ENCODE peak calls at places on chromosome 4, in four cellular contexts. I, X, F and Y are unnamed samples.

GRCh38 chr4:24978291-24979072 is 52.3 kb downstream of the LGI2 start:
- DNase-seq in I (no peak), X (no peak), F (no peak), Y (no peak)

GRCh38 chr4:118036336-118036735 is 2.0 kb downstream of the NDST3 start:
- DNase-seq in I (no peak), X (no peak), F (no peak), Y (no peak)

GRCh38 chr4:40843696-40844095 is 93.9 kb downstream of the NSUN7 start:
- DNase-seq in I (no peak), X (no peak), F (no peak), Y (no peak)

GRCh38 chr4:140102406-140102805 is 51.6 kb downstream of the MAML3 start:
- DNase-seq in I (no peak), X (no peak), F (no peak), Y (no peak)

GRCh38 chr4:4217123-4217522 is 9.6 kb downstream of the OTOP1 start:
- DNase-seq in I (no peak), X (no peak), F (no peak), Y (no peak)

GRCh38 chr4:37795796-37796195 is 30.7 kb upstream of the PGM2 start:
- DNase-seq in I (no peak), X (no peak), F (no peak), Y (no peak)

GRCh38 chr4:165440415-165440882 is 61.6 kb downstream of the CPE start:
- DNase-seq in I (no peak), X (no peak), F (no peak), Y (no peak)

GRCh38 chr4:16083217-16084191 is at the start of gene PROM1:
- DNase-seq in I (peak), X (no peak), F (peak), Y (no peak)

GRCh38 chr4:110170861-110171260 is 27.6 kb downstream of the ELOVL6 start:
- DNase-seq in I (no peak), X (no peak), F (no peak), Y (no peak)

GRCh38 chr4:148273501-148273986 is 168.7 kb downstream of the NR3C2 start:
- DNase-seq in I (peak), X (no peak), F (no peak), Y (no peak)

GRCh38 chr4:7297881-7298280 is 105.5 kb downstream of the SORCS2 start:
- DNase-seq in I (no peak), X (no peak), F (no peak), Y (no peak)

GRCh38 chr4:76997454-76997853 is 47.9 kb downstream of the SEPTIN11 start:
- DNase-seq in I (no peak), X (no peak), F (no peak), Y (no peak)

GRCh38 chr4:184424993-184425758 is 49.2 kb downstream of the IRF2 start:
- DNase-seq in I (no peak), X (no peak), F (no peak), Y (no peak)

GRCh38 chr4:30789219-30789671 is 69.1 kb downstream of the PCDH7 start:
- DNase-seq in I (no peak), X (no peak), F (no peak), Y (no peak)

GRCh38 chr4:103136671-103137445 is 37.2 kb upstream of the BDH2 start:
- DNase-seq in I (no peak), X (no peak), F (no peak), Y (no peak)

GRCh38 chr4:83054928-83055327 is 19.9 kb downstream of the COPS4 start:
- DNase-seq in I (no peak), X (no peak), F (no peak), Y (no peak)

GRCh38 chr4:59024257-59024656 is 1914.1 kb upstream of the IGFBP7 start:
- DNase-seq in I (no peak), X (no peak), F (no peak), Y (no peak)

GRCh38 chr4:145545538-145546224 is 64.0 kb downstream of the SMAD1 start:
- DNase-seq in I (peak), X (peak), F (no peak), Y (no peak)

GRCh38 chr4:181030961-181031360 is 1212.2 kb upstream of the TENM3 start:
- DNase-seq in I (no peak), X (peak), F (no peak), Y (no peak)

GRCh38 chr4:166042510-166043055 is 169.5 kb downstream of the TLL1 start:
- DNase-seq in I (no peak), X (no peak), F (no peak), Y (no peak)

GRCh38 chr4:25440478-25441030 is 63.5 kb downstream of the ANAPC4 start:
- DNase-seq in I (peak), X (no peak), F (no peak), Y (no peak)

GRCh38 chr4:148986951-148987350 is 544.7 kb upstream of the NR3C2 start:
- DNase-seq in I (no peak), X (no peak), F (no peak), Y (no peak)

GRCh38 chr4:71186257-71186565 is 152.6 kb upstream of the SLC4A4 start:
- DNase-seq in I (no peak), X (no peak), F (no peak), Y (no peak)

GRCh38 chr4:11669156-11669555 is 240.5 kb upstream of the HS3ST1 start:
- DNase-seq in I (no peak), X (no peak), F (no peak), Y (no peak)

GRCh38 chr4:29983890-29984289 is 736.3 kb upstream of the PCDH7 start:
- DNase-seq in I (no peak), X (no peak), F (no peak), Y (no peak)

GRCh38 chr4:114562176-114562904 is 36.3 kb upstream of the UGT8 start:
- DNase-seq in I (no peak), X (no peak), F (no peak), Y (no peak)

GRCh38 chr4:11805837-11806236 is 377.1 kb upstream of the HS3ST1 start:
- DNase-seq in I (no peak), X (no peak), F (no peak), Y (no peak)

GRCh38 chr4:17962171-17962570 is 59.4 kb downstream of the LCORL start:
- DNase-seq in I (no peak), X (no peak), F (no peak), Y (no peak)

GRCh38 chr4:63717384-63717783 is 691.9 kb downstream of the TECRL start:
- DNase-seq in I (no peak), X (no peak), F (no peak), Y (no peak)

GRCh38 chr4:5371415-5372190 is 320.3 kb downstream of the STK32B start:
- DNase-seq in I (no peak), X (peak), F (no peak), Y (no peak)

GRCh38 chr4:3176625-3177229 is 72.2 kb upstream of the MSANTD1 start:
- DNase-seq in I (no peak), X (no peak), F (no peak), Y (no peak)

GRCh38 chr4:7828926-7829325 is 110.7 kb downstream of the AFAP1 start:
- DNase-seq in I (no peak), X (no peak), F (no peak), Y (no peak)

GRCh38 chr4:112282860-112283667 is 2.6 kb downstream of the TIFA start:
- DNase-seq in I (no peak), X (no peak), F (no peak), Y (no peak)

GRCh38 chr4:171876636-171877035 is 63.4 kb downstream of the GALNTL6 start:
- DNase-seq in I (no peak), X (no peak), F (no peak), Y (no peak)

GRCh38 chr4:179595671-179596410 is 2153.6 kb upstream of the AGA start:
- DNase-seq in I (no peak), X (no peak), F (no peak), Y (no peak)

GRCh38 chr4:159191989-159192388 is 89.1 kb downstream of the RAPGEF2 start:
- DNase-seq in I (no peak), X (no peak), F (no peak), Y (no peak)

GRCh38 chr4:1727117-1728031 is 6.1 kb downstream of the TACC3 start:
- DNase-seq in I (peak), X (no peak), F (peak), Y (peak)

DNA sequence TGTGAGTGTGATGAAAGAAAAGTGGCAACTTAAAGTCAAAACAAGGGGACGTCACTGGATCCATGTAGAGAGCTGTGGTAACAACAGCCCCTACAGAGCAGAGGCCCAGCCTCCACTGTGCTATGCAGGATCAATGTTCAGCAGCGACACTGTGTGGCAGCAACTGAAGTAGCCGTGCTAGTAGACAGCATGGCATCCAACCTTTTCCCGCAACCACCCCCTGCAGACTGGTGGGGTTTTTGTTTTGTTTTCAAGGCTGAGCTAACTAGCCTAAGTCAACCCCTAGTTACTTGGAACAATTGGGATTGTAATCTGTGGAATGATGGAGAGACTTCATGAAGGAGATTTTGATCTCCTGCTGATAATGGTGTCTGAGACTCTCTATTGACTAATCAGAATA is 44.4 kb upstream of the PPARGC1A start:
- DNase-seq in I (no peak), X (no peak), F (no peak), Y (no peak)
- TF ChIP-seq CTCF in I (no peak), X (no peak), F (no peak), Y (no peak)

DNA sequence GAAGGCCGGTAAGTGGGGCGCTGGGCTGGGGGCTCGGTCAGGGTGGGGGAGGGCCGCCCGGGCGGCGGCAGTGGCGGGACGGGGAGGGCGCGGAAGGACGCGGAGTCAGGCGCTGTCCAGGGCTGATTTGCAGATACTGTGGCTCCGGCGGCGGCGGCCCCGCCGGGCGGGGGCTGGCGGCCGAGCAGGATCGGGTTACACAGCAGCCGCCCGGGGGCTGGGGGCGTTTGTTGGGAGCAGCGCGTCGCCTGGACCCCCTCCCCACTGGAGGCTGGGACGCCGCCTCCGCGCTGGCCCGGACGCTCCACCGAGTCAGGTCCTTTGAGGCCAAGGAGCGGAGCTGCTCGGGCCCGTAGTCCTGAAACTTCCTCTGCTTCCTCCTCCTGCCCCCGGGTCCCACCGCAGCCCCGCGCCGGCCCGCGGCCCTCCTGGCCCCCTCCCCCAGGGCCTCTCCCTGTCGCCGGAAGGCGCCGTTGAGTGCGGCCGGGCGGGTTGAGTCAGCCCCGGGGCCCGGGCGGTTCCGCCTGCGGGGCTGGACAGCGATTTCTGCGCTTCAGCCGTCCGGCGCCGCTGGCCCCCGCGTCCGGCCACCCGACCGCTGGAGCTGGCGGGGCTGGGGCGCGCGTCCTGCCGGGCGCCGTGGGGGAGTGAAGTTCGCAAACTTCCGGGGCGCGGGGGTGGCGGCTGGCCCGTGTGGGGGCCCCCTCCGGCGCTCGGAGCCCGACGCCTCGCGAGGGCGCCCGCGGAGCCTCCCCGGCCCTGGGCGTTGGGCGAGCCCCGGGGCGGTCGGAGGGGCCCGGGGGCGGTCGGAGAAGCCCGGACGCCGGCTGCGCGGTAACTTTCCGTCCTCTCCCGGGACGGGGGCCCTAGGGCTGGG is 744 bp downstream of the REST start:
- DNase-seq in I (peak), X (no peak), F (peak), Y (peak)
- TF ChIP-seq CTCF in I (no peak), X (no peak), F (no peak), Y (peak)

DNA sequence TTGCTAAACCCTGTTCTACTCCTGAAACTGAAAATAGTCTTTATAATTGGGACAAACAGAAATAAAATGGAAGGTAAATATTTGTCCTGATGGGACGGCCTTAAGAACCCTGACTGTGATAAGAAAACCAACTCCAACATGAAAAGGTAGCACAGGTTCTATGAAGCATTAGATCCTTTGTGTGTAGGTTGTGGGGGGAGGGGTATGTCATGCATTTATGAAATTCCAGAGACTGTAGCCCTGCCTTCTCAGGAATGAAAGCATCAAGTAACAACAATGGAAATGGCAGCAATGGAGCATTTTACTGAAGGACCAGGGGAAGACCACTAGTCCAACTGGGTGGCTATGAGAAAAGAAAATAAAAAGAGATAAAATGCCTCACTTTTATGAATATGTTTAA is 23.9 kb downstream of the CXXC4 start:
- DNase-seq in I (no peak), X (no peak), F (no peak), Y (no peak)
- TF ChIP-seq CTCF in I (no peak), X (no peak), F (no peak), Y (no peak)

DNA sequence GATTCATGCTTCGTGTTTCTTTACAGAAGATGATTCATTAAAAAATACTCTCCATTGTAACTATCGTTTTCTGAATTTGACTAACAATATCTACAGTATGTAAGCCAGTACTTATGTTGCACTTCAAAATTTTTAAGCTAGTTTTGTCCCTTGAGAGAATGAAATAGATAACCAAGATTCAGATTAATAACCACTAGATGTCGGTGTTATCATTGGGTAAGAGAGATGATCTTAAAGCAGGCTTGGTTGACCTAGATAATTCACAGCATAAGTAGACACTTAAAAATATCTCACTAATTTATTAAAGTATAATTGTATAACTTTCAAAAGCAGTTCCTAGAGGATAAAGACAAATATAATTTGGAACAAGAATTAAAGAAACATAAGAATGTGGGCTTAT is 430.9 kb downstream of the C4orf33 start:
- DNase-seq in I (no peak), X (no peak), F (no peak), Y (no peak)
- TF ChIP-seq CTCF in I (no peak), X (no peak), F (peak), Y (peak)

DNA sequence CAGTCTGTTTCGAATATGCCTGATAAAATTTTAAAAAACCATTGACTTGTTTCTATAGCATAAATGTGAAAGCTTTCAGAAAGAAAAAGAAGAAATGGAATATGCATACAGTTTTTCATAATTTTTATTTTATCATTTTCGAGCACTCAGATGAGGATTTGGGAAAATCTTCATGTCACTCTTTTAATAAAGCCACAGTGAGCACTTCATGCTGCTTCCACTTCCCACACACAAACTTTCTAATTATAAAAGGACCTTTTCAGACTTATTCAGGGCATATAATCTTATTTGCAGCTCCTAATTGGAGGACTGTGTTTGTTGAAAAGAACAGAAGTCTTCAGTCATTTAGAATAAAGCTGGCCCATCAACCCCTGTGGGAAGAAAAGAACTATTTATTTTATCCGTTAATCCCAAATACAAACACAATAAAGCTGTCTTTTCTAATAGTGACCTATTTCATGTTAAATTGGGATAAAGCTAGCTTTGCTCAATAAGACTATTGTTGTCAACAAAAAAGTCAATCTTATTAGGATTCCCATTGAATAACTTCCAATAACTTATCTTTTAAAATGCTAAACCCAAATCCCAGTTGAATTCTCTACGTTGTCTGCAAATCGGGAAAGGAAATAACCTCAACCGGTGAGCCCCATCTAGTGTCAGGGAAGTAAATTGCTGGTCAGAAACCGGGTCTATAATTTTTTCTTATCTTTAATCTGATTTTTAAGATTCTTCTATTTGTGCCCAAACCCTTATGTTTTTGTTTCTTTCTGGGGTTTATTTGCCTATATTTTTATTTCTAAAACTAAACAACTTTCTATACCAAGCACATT is 211.5 kb downstream of the PDGFRA start:
- DNase-seq in I (no peak), X (no peak), F (no peak), Y (no peak)
- TF ChIP-seq CTCF in I (no peak), X (peak), F (peak), Y (peak)

GRCh38 chr4:143396695-143397094 is 60.0 kb downstream of the GAB1 start:
- DNase-seq in I (no peak), X (no peak), F (no peak), Y (no peak)
- TF ChIP-seq CTCF in I (no peak), X (peak), F (no peak), Y (peak)

DNA sequence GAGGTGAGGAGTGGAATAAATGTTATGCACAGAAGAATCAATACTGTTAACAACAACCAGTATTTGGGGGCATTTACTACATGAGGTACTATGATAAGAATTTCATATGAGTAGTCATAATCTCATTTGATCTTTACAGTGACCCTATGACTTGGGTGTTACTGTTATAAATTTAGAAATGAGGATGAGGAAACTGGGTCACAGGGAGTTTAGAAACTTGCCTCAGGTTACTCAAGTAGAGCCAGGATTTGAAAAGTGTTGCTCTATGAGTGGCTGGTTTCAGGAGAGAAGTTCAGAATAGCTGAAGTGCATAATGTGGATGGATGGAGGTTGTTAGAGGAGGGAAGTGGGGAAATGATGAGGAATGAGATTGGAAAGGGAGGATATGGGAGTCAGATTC is 16.6 kb upstream of the DDIT4L start:
- DNase-seq in I (no peak), X (no peak), F (no peak), Y (no peak)
- TF ChIP-seq CTCF in I (no peak), X (no peak), F (no peak), Y (no peak)